ENCODE peak calls at places on chromosome X, in six cellular contexts. J is lower lobe of right lung, E is EL, H is NCI-H1048, W is fibroblast of pulmonary artery, D is heart left ventricle. L is an unnamed sample.

GRCh38 chrX:37378399-37378798 is 29.2 kb downstream of the PRRG1 start:
- DNase-seq in J (no peak), E (no peak), H (no peak), W (peak), D (no peak), L (no peak)

GRCh38 chrX:154098551-154098950 is 1.0 kb upstream of the MECP2 start:
- DNase-seq in J (no peak), E (no peak), H (no peak), W (no peak), D (no peak), L (no peak)

GRCh38 chrX:111823068-111823467 is 52.9 kb upstream of the TRPC5OS start:
- DNase-seq in J (no peak), E (no peak), H (no peak), W (no peak), D (no peak), L (peak)

GRCh38 chrX:134542485-134542884 is 82.5 kb downstream of the HPRT1 start:
- DNase-seq in J (no peak), E (peak), H (no peak), W (peak), D (peak), L (no peak)

GRCh38 chrX:83495882-83496281 is 12.2 kb upstream of the POU3F4 start:
- DNase-seq in J (no peak), E (no peak), H (no peak), W (no peak), D (no peak), L (no peak)

GRCh38 chrX:113457719-113458118 is 617.1 kb upstream of the AMOT start:
- DNase-seq in J (no peak), E (no peak), H (no peak), W (no peak), D (no peak), L (no peak)

GRCh38 chrX:71107762-71108360 is 1.3 kb upstream of the CXorf65 start:
- DNase-seq in J (no peak), E (no peak), H (no peak), W (no peak), D (peak), L (no peak)

GRCh38 chrX:119604778-119605177 is 1.4 kb downstream of the NKRF start:
- DNase-seq in J (no peak), E (no peak), H (no peak), W (no peak), D (no peak), L (no peak)

L was measured in SHP77.